ENCODE peak calls at places on chromosome X, in ten cellular contexts. A, R, T, P, H, N, X, Y, Z and Q are unnamed samples.

GRCh38 chrX:133290076-133290475 is 71.9 kb upstream of the TFDP3 start:
- DNase-seq in X (no peak), T (no peak), A (no peak), H (no peak), N (no peak), R (peak; percentile 9), Z (peak; percentile 48), P (no peak), Y (no peak), Q (no peak)

GRCh38 chrX:40496728-40497127 is 84.0 kb upstream of the ATP6AP2 start:
- DNase-seq in N (no peak), H (no peak), Y (no peak), A (no peak), X (no peak), T (no peak), R (peak; percentile 62), P (no peak), Z (peak; percentile 7), Q (no peak)

GRCh38 chrX:97685753-97686152 is 802.0 kb downstream of the RPA4 start:
- DNase-seq in N (peak; percentile 27), X (no peak), Y (no peak), R (peak; percentile 59), P (peak; percentile 12), Z (peak; percentile 44), A (no peak), H (no peak), T (no peak), Q (no peak)

GRCh38 chrX:37755073-37755472 is 24.8 kb upstream of the CYBB start:
- DNase-seq in Z (no peak), A (no peak), R (no peak), H (no peak), P (no peak), X (no peak), T (peak; percentile 66), Y (no peak), N (no peak), Q (peak; percentile 49)

GRCh38 chrX:39762266-39762841 is 335.4 kb downstream of the BCOR start:
- DNase-seq in H (no peak), R (peak; percentile 90), P (no peak), A (no peak), X (peak; percentile 32), Z (peak; percentile 91), N (no peak), T (no peak), Y (no peak), Q (no peak)

GRCh38 chrX:46819136-46819535 is 17.7 kb upstream of the RP2 start:
- DNase-seq in H (no peak), X (no peak), N (peak; percentile 44), T (no peak), Y (no peak), Z (no peak), R (no peak), A (no peak), P (no peak), Q (no peak)

GRCh38 chrX:148380614-148381561 is 119.5 kb upstream of the AFF2 start:
- DNase-seq in P (no peak), Z (no peak), H (no peak), N (no peak), Y (no peak), X (no peak), R (no peak), A (no peak), T (peak; percentile 16), Q (peak; percentile 46)

GRCh38 chrX:23540532-23540931 is 126.8 kb upstream of the PRDX4 start:
- DNase-seq in H (no peak), Z (no peak), N (no peak), T (no peak), A (no peak), R (no peak), P (no peak), Y (no peak), X (no peak), Q (no peak)

GRCh38 chrX:35351795-35352483 is 409.3 kb downstream of the FAM47B start:
- DNase-seq in A (no peak), Y (no peak), T (no peak), P (no peak), H (no peak), X (no peak), R (no peak), N (no peak), Z (no peak), Q (no peak)

GRCh38 chrX:36575670-36576069 is 432.5 kb upstream of the FAM47C start:
- DNase-seq in Y (no peak), P (no peak), N (no peak), H (no peak), R (no peak), Z (no peak), A (no peak), X (no peak), T (no peak), Q (no peak)

GRCh38 chrX:119501511-119502148 is 33.4 kb downstream of the SLC25A5 start:
- DNase-seq in R (no peak), T (no peak), Y (no peak), N (no peak), H (no peak), P (no peak), X (no peak), A (no peak), Z (no peak), Q (no peak)